ENCODE peak calls at places on chromosomes 13 and 19, in eight cellular contexts. F, C, D, W, U, Y, J and T are unnamed samples.

GRCh38 chr19:57103573-57104277 is 16.1 kb upstream of the USP29 start:
- DNase-seq in F (peak), C (peak), D (no peak), W (peak), U (peak), Y (peak), J (peak), T (peak)

GRCh38 chr13:52455677-52456041 is 381 bp downstream of the CKAP2 start:
- DNase-seq in F (peak), C (no peak), D (peak), W (peak), U (peak), Y (peak), J (peak), T (peak)

GRCh38 chr19:3725640-3726310 is 17.6 kb downstream of the TJP3 start:
- DNase-seq in F (no peak), C (no peak), D (no peak), W (no peak), U (no peak), Y (no peak), J (peak), T (no peak)

GRCh38 chr13:40094056-40094455 is 438.6 kb downstream of the COG6 start:
- DNase-seq in F (no peak), C (no peak), D (no peak), W (no peak), U (peak), Y (no peak), J (no peak), T (no peak)

GRCh38 chr13:59261928-59262488 is 901.7 kb downstream of the DIAPH3 start:
- DNase-seq in F (no peak), C (no peak), D (no peak), W (no peak), U (peak), Y (peak), J (no peak), T (no peak)

GRCh38 chr13:35530147-35530546 is 53.7 kb upstream of the MAB21L1 start:
- DNase-seq in F (no peak), C (no peak), D (no peak), W (no peak), U (no peak), Y (no peak), J (no peak), T (no peak)

GRCh38 chr19:35254341-35255297 is 5.8 kb downstream of the LSR start:
- DNase-seq in F (no peak), C (no peak), D (no peak), W (no peak), U (no peak), Y (no peak), J (no peak), T (no peak)

GRCh38 chr19:2167896-2168618 is 4.3 kb downstream of the DOT1L start:
- DNase-seq in F (peak), C (peak), D (no peak), W (peak), U (peak), Y (peak), J (peak), T (peak)

GRCh38 chr13:21671793-21672680 is 1.2 kb downstream of the FGF9 start:
- DNase-seq in F (no peak), C (no peak), D (no peak), W (no peak), U (no peak), Y (no peak), J (no peak), T (no peak)

GRCh38 chr13:94548382-94549240 is 47.3 kb downstream of the TGDS start:
- DNase-seq in F (peak), C (peak), D (no peak), W (peak), U (peak), Y (peak), J (no peak), T (peak)

GRCh38 chr13:71866173-71867091 is 572 bp downstream of the DACH1 start:
- DNase-seq in F (no peak), C (no peak), D (no peak), W (no peak), U (peak), Y (peak), J (peak), T (peak)

GRCh38 chr19:4977299-4978174 is 8.6 kb downstream of the KDM4B start:
- DNase-seq in F (peak), C (peak), D (no peak), W (no peak), U (peak), Y (peak), J (no peak), T (no peak)

DNA sequence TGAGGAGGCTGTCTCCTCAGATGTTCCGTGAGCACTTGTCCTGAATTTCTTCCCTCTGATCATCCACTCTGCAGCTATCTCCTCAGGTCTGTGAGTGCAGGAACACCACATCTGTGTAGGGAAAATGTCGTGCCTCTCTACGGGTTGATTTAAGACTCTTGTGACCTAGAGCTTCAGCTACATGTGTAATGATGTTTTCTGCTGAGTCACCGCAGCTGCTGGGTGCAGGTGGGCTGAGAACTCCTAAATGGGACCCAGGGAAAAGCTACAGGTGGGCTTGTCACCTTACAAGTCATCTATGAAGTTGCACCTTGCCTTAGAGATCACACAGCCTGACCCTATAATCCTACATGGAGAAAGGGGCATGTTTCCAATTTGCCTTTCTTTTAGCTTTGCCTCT is 122.2 kb downstream of the DNAJC15 start:
- DNase-seq in F (no peak), C (no peak), D (no peak), W (no peak), U (no peak), Y (no peak), J (no peak), T (no peak)
- TF ChIP-seq CTCF in F (no peak), C (no peak), D (no peak), W (no peak), U (no peak), Y (no peak), J (no peak), T (no peak)

DNA sequence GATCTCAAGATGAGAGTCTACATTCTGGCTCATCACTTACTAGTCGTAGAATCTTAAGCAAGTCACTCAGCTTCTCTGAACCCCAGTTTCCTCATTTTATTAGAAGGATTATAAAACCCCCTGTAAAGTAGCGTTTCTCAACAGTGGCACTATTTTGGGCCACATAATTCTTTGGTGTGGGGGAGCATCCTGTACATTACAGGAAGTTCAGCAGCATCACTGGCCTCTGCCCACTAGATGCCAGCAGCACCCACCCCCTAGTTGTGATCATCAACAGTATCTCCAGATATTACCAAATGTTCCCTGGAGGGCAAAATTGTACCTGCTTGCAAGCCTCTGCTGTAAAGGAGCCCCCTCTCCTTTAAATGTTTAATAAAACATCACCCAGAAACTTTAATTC is 22.6 kb downstream of the STARD13 start:
- DNase-seq in F (no peak), C (no peak), D (no peak), W (no peak), U (no peak), Y (no peak), J (no peak), T (peak)
- TF ChIP-seq CTCF in F (peak), C (no peak), D (peak), W (no peak), U (no peak), Y (peak), J (no peak), T (no peak)

GRCh38 chr13:41401371-41401770 is 56.0 kb upstream of the RGCC start:
- DNase-seq in F (no peak), C (no peak), D (no peak), W (no peak), U (no peak), Y (no peak), J (no peak), T (no peak)
- TF ChIP-seq CTCF in F (peak), C (no peak), D (peak), W (no peak), U (no peak), Y (peak), J (no peak), T (no peak)

DNA sequence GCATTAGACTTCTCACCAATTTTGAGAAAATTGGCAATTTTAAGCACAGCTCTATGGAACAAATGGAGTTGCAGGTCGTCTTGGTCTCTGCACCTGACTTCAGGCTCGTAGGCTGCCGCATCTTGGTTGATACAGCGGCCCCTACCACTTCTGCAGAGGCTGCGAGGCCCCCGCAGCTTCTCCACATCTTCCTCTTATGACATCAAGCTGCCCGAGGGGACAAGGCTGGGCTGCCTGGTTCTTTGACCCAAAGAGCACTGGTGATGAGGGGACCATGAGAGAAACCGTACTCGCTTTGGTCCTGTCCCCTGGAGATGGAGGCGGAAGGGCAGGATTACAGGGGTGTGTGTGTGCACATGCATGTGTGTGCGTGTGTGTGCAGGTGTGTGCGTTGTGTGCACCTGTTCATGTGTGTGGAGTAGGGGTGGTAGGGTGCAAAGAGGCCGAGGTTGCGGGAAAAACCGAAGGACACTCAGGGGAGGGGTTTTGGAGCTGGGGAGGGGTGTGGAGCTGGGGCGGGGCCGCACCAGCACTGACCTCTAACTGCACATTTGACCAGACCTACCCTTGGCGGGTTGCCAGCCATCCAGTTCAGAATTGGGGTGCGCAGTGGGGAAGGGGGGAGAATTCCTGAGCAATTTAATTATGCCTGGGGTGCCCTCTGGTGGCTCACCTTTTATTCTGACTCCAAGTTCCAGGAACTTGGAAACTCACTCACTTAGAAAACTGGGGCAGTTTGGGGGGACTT is 65.1 kb upstream of the ARHGEF7 start:
- DNase-seq in F (peak), C (no peak), D (no peak), W (no peak), U (peak), Y (peak), J (peak), T (peak)
- TF ChIP-seq CTCF in F (peak), C (peak), D (peak), W (peak), U (peak), Y (peak), J (peak), T (no peak)

DNA sequence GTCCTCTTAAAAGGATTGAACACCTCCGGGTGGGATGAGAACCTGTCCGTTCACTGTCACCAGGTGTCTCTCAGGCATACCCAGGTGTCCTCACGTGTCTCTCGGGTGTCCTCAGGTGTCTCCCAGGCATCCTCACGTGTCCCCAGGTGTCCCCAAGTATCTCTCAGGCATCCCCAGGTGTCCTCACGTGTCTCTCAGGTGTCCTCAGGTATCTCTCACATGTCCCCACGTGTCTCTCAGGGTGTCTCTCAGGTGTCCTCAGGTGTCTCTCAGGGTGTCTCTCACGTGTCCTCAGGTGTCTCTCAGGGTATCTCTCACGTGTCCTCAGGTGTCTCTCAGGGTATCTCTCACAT is 33.8 kb downstream of the ATP4B start:
- DNase-seq in F (no peak), C (no peak), D (no peak), W (no peak), U (peak), Y (no peak), J (no peak), T (no peak)
- TF ChIP-seq CTCF in F (no peak), C (no peak), D (no peak), W (no peak), U (no peak), Y (no peak), J (no peak), T (no peak)

GRCh38 chr13:41148421-41149283 is 16.1 kb upstream of the KBTBD6 start:
- DNase-seq in F (no peak), C (no peak), D (no peak), W (no peak), U (no peak), Y (no peak), J (no peak), T (no peak)
- TF ChIP-seq CTCF in F (no peak), C (no peak), D (no peak), W (no peak), U (no peak), Y (no peak), J (no peak), T (no peak)